ENCODE peak calls at places on chromosomes 2 and 18, in five cellular contexts. R is osteocyte, U is HCT116, A is B cell, P is fibroblast of villous mesenchyme. Z is an unnamed sample.

GRCh38 chr2:50347355-50348044 is 684.4 kb downstream of the NRXN1 start:
- DNase-seq in R (peak; percentile 75), P (no peak), U (no peak), A (no peak), Z (peak; percentile 72)

GRCh38 chr2:75055307-75055819 is 96.9 kb downstream of the POLE4 start:
- DNase-seq in R (no peak), P (no peak), U (no peak), A (no peak), Z (no peak)

GRCh38 chr2:58569460-58570185 is 328.5 kb upstream of the FANCL start:
- DNase-seq in A (no peak), U (no peak), R (no peak), P (peak; percentile 10), Z (no peak)

GRCh38 chr18:60684843-60685513 is 312.4 kb upstream of the MC4R start:
- DNase-seq in R (no peak), A (no peak), P (peak; percentile 12), U (peak; percentile 19), Z (no peak)

GRCh38 chr2:13414907-13415306 is 698.2 kb downstream of the TRIB2 start:
- DNase-seq in P (no peak), U (no peak), R (no peak), A (no peak), Z (no peak)

GRCh38 chr2:23426284-23426905 is 41.4 kb downstream of the KLHL29 start:
- DNase-seq in R (peak; percentile 67), P (peak; percentile 82), U (no peak), A (no peak), Z (no peak)

GRCh38 chr2:215622836-215623235 is 187.0 kb upstream of the FN1 start:
- DNase-seq in A (no peak), P (peak; percentile 62), R (no peak), U (no peak), Z (no peak)

GRCh38 chr2:156320491-156320896 is 12.0 kb downstream of the NR4A2 start:
- DNase-seq in A (peak; percentile 25), R (no peak), P (peak; percentile 43), U (no peak), Z (peak; percentile 40)

GRCh38 chr2:168731002-168731401 is 71.4 kb upstream of the NOSTRIN start:
- DNase-seq in R (no peak), P (no peak), U (no peak), A (no peak), Z (no peak)

GRCh38 chr2:218125095-218125494 is 733 bp upstream of the CXCR2 start:
- DNase-seq in U (no peak), P (peak; percentile 18), R (no peak), A (no peak), Z (no peak)

GRCh38 chr18:36610258-36610657 is 218.5 kb downstream of the TPGS2 start:
- DNase-seq in A (no peak), U (no peak), P (no peak), R (no peak), Z (no peak)

GRCh38 chr2:75574106-75574505 is 13.4 kb upstream of the EVA1A start:
- DNase-seq in R (no peak), A (no peak), P (no peak), U (no peak), Z (no peak)

DNA sequence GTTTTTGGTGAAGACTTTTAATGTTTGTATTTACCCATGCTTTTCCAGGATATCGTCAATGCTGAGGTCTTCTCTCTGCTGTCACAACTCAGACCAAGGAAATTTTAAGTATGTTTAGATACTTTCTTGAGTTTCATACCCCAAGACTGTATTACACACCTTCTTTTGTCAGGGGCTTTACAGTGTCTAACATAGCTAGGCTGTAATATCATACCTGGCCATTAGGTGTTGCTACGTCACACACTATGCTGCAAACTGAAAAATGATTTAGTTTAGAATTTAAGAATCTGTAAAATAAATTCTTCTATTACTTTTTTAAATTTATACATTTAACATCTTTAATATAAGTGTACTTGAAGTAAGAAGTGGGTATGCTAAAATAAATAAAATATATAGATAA is 358.4 kb upstream of the NRP2 start:
- DNase-seq in U (no peak), R (no peak), P (no peak), A (peak; percentile 2), Z (no peak)
- TF ChIP-seq CTCF in U (peak; percentile 15), R (peak; percentile 31), P (peak; percentile 52), A (no peak), Z (peak; percentile 47)

GRCh38 chr18:79451237-79452125 is 55.8 kb downstream of the NFATC1 start:
- DNase-seq in P (no peak), R (no peak), U (no peak), A (no peak), Z (no peak)
- TF ChIP-seq CTCF in P (no peak), R (peak; percentile 18), U (no peak), A (no peak), Z (no peak)

DNA sequence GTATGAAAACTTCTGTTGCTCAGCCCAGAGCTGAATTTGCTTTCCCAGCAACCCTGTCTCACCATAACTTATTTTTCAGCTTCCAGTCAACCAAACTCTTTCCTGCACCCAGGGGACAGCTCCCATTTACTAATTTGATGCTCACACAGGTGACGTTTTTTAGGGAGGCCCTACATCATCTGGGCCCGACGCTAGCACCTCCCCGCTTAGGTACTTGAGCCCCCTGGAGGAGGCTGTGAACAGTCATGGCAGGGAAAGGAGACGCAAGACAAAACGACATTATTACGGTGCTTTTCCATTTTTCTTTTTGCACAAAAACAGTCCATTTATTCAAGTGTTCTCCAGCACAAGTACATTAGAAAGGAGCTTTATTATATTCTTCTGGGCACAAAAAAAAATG is 59.2 kb upstream of the POMC start:
- DNase-seq in P (no peak), U (no peak), R (no peak), A (no peak), Z (no peak)
- TF ChIP-seq CTCF in P (no peak), U (no peak), R (no peak), A (no peak), Z (no peak)

GRCh38 chr2:151996243-151997003 is 102.4 kb downstream of the CACNB4 start:
- DNase-seq in P (no peak), A (no peak), U (no peak), R (no peak), Z (no peak)

DNA sequence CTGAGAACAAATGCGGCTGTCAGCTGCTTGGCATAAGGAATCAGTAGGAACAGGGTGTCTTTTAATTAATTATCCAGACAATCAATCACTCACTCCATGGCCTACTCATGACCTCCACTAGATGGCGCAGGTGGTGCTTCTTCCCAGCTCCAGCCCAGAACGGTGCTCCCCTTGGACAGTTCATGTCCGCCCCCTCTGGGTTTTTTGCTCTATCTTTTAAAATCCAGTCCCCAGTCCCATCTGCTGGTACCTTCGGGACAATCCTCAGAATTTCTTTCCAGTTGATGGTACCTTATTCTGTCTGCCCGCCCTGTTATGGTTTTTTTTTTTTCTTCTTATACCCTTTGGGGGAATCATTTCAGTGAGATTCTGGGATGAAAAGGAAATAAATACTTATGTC is 99.8 kb downstream of the CACNB4 start:
- DNase-seq in A (peak; percentile 58), R (no peak), P (peak; percentile 38), U (peak; percentile 62), Z (peak; percentile 73)
- TF ChIP-seq CTCF in A (peak; percentile 89), R (peak; percentile 67), P (peak; percentile 84), U (peak; percentile 88), Z (peak; percentile 94)

DNA sequence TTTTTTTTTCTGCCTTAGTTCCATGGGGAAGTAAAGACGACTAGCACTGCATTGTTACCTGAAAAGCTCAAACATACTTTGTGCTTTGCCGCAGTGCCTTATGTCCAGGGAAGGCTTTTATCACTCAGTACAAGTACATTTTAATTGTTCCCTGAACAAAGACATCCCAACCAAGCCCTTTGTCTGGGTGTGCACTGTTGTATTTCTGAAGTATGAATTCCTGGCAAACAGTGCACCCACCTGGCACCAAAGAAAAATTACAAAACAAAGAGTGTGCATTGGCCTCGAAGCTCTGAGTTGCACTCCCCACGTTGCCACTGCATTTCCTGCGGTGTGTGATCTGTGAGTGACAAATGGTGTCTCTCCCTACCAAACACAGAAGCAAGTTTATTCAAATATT is 858.5 kb upstream of the PIK3C3 start:
- DNase-seq in P (peak; percentile 7), A (no peak), U (no peak), R (no peak), Z (no peak)
- TF ChIP-seq CTCF in P (peak; percentile 12), A (no peak), U (no peak), R (peak; percentile 50), Z (no peak)

DNA sequence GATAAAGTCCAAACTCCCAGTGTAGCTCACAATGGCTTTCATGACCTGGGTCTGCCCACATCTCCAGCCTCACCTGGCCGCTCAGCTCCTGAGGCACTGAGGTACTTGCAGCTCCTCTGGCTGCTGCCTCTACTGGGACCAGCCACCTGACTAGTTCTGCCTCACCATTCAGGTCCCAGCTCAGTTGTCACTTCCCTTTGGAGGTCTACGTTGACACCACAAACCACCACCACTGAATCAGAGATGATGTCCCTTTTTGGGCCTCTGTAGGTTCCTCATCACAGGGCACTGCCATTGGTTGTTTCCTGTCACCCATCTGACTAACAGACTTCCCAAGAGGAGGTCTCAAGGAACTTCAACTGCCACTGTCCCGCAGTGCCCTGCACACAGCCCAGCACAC is 21.2 kb downstream of the SPP2 start:
- DNase-seq in R (no peak), U (no peak), P (no peak), A (no peak), Z (no peak)
- TF ChIP-seq CTCF in R (no peak), U (no peak), P (no peak), A (no peak), Z (no peak)

GRCh38 chr18:80170395-80171094 is 61.5 kb downstream of the ADNP2 start:
- DNase-seq in P (no peak), R (no peak), A (no peak), U (no peak), Z (no peak)

GRCh38 chr18:80173060-80173459 is 64.0 kb downstream of the ADNP2 start:
- DNase-seq in P (no peak), U (no peak), R (no peak), A (no peak), Z (no peak)

GRCh38 chr18:80169607-80170006 is 60.5 kb downstream of the ADNP2 start:
- DNase-seq in P (no peak), R (no peak), U (no peak), A (no peak), Z (no peak)

GRCh38 chr18:80172056-80172455 is 63.0 kb downstream of the ADNP2 start:
- DNase-seq in R (no peak), P (no peak), U (no peak), A (no peak), Z (no peak)

GRCh38 chr18:80171190-80171872 is 62.3 kb downstream of the ADNP2 start:
- DNase-seq in A (peak; percentile 12), P (peak; percentile 64), U (no peak), R (no peak), Z (peak; percentile 83)
- TF ChIP-seq CTCF in A (peak; percentile 54), P (peak; percentile 88), U (peak; percentile 72), R (peak; percentile 83), Z (peak; percentile 96)

DNA sequence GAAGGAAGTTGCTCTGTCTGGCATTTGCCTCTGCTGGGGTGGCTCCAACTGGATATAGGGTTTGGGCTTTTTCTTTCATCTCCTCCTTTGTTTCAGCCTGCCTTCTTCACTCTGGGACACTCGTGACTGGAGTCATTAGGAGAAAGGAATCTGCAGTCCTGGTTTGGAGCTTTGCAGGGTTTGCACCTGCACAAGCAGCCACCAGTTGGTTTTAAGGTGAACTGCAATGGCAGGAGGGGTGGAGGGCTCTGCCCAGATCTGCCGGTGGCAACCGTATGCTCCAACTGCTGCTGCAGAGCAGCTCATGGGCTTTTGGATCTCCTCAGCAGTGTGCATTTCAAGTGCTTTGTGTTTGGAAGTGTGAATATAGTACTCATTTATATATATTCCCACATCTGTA is 131.3 kb upstream of the MGAT5 start:
- DNase-seq in R (no peak), P (no peak), A (peak; percentile 13), U (no peak), Z (no peak)
- TF ChIP-seq CTCF in R (no peak), P (no peak), A (no peak), U (no peak), Z (no peak)

Z was measured in glutamatergic neuron.